ENCODE peak calls at places on chromosome 21, in seven cellular contexts. R is NB4, Y is kidney tubule cell, P is uterus, U is NCI-H446, V is nephron progenitor cell, K is left ventricle myocardium inferior. D is an unnamed sample.

GRCh38 chr21:44523567-44524181 is 16.3 kb downstream of the KRTAP10-1 start:
- DNase-seq in R (no peak), Y (peak), P (no peak), U (no peak), V (no peak), K (no peak), D (no peak)

GRCh38 chr21:37695111-37695510 is 221.1 kb downstream of the KCNJ6 start:
- DNase-seq in R (no peak), Y (no peak), P (no peak), U (no peak), V (no peak), K (no peak), D (no peak)

GRCh38 chr21:45788635-45789506 is 145.3 kb downstream of the PCBP3 start:
- DNase-seq in R (no peak), Y (peak), P (no peak), U (no peak), V (no peak), K (no peak), D (no peak)

GRCh38 chr21:35375115-35375514 is 326.0 kb upstream of the RUNX1 start:
- DNase-seq in R (no peak), Y (peak), P (no peak), U (no peak), V (no peak), K (no peak), D (no peak)

GRCh38 chr21:31470896-31471694 is 127.0 kb upstream of the TIAM1 start:
- DNase-seq in R (no peak), Y (no peak), P (no peak), U (no peak), V (no peak), K (no peak), D (no peak)

GRCh38 chr21:16945580-16945979 is 567.3 kb upstream of the CXADR start:
- DNase-seq in R (no peak), Y (no peak), P (no peak), U (no peak), V (no peak), K (no peak), D (no peak)

GRCh38 chr21:42636535-42636914 is 16.9 kb upstream of the PDE9A start:
- DNase-seq in R (peak), Y (peak), P (no peak), U (no peak), V (no peak), K (no peak), D (no peak)

GRCh38 chr21:42227909-42228708 is 9.2 kb downstream of the ABCG1 start:
- DNase-seq in R (peak), Y (peak), P (peak), U (no peak), V (no peak), K (peak), D (peak)

GRCh38 chr21:45940621-45941337 is 40.8 kb upstream of the COL6A1 start:
- DNase-seq in R (no peak), Y (no peak), P (no peak), U (no peak), V (no peak), K (no peak), D (peak)

D was measured in heart left ventricle.